ENCODE peak calls at places on chromosomes 4 and X, in seven cellular contexts. B, X, J, T, M, O and P are unnamed samples.

GRCh38 chr4:152189451-152190179 is 346.3 kb downstream of the FBXW7 start:
- DNase-seq in J (no peak), B (no peak), O (no peak), M (no peak), T (no peak), X (no peak), P (no peak)

GRCh38 chrX:103376118-103376978 is at the start of gene BEX3:
- DNase-seq in T (peak), B (peak), M (no peak), O (no peak), X (peak), J (peak), P (peak)

GRCh38 chr4:145216532-145216931 is 36.1 kb upstream of the OTUD4 start:
- DNase-seq in B (peak), X (peak), M (no peak), T (peak), J (peak), O (no peak), P (peak)

GRCh38 chr4:121822796-121823504 is 733 bp downstream of the CCNA2 start:
- DNase-seq in T (peak), J (no peak), M (no peak), X (peak), O (no peak), B (no peak), P (no peak)

GRCh38 chr4:80016506-80016905 is 56.5 kb downstream of the ANTXR2 start:
- DNase-seq in M (no peak), O (no peak), J (peak), X (no peak), T (no peak), B (no peak), P (no peak)

GRCh38 chr4:31343058-31343457 is 622.9 kb downstream of the PCDH7 start:
- DNase-seq in B (no peak), J (no peak), T (no peak), O (no peak), M (no peak), X (peak), P (no peak)

GRCh38 chr4:158997660-158998349 is 105.1 kb upstream of the RAPGEF2 start:
- DNase-seq in J (no peak), B (no peak), O (no peak), M (no peak), X (no peak), T (no peak), P (no peak)

GRCh38 chrX:70386240-70386639 is 36.9 kb upstream of the GDPD2 start:
- DNase-seq in O (no peak), M (no peak), T (no peak), J (peak), B (no peak), X (no peak), P (no peak)

GRCh38 chr4:80294206-80294605 is 27.7 kb downstream of the FGF5 start:
- DNase-seq in O (no peak), B (no peak), J (no peak), T (no peak), M (no peak), X (no peak), P (no peak)

GRCh38 chrX:1452497-1453389 is at the start of gene ASMTL:
- DNase-seq in O (peak), M (peak), T (no peak), B (no peak), J (peak), X (no peak), P (no peak)

GRCh38 chr4:147340111-147340510 is 140.8 kb upstream of the EDNRA start:
- DNase-seq in J (peak), O (no peak), M (no peak), T (no peak), B (no peak), X (no peak), P (no peak)